ENCODE peak calls at places on chromosomes 7 and 10, in four cellular contexts. R is mesendoderm, K is IMR-90, V is neuronal stem cell. Y is an unnamed sample.
A peak's percentile ranks its signal among the peaks of the same experiment; 100 is the strongest.

GRCh38 chr7:30893357-30893756 is 18.3 kb upstream of the AQP1 start:
- DNase-seq in R (no peak), K (peak; percentile 45), V (no peak), Y (peak; percentile 68)

GRCh38 chr7:34844401-34844800 is 186.4 kb downstream of the NPSR1 start:
- DNase-seq in R (no peak), K (no peak), V (no peak), Y (no peak)

GRCh38 chr10:62072901-62073300 is 171.4 kb downstream of the ARID5B start:
- DNase-seq in R (no peak), K (no peak), V (no peak), Y (peak; percentile 51)

GRCh38 chr10:78149193-78149592 is 115.5 kb downstream of the RPS24 start:
- DNase-seq in R (peak; percentile 86), K (peak; percentile 41), V (no peak), Y (peak; percentile 26)

GRCh38 chr7:16661924-16662323 is 15.9 kb downstream of the BZW2 start:
- DNase-seq in R (no peak), K (no peak), V (no peak), Y (peak; percentile 19)

GRCh38 chr10:24718031-24718855 is 5.4 kb downstream of the ARHGAP21 start:
- DNase-seq in R (no peak), K (peak; percentile 90), V (no peak), Y (peak; percentile 85)

GRCh38 chr7:135208417-135208793 is 2.9 kb downstream of the WDR91 start:
- DNase-seq in R (peak; percentile 25), K (no peak), V (no peak), Y (peak; percentile 9)

GRCh38 chr10:111762114-111762513 is 421.5 kb downstream of the GPAM start:
- DNase-seq in R (peak; percentile 27), K (no peak), V (no peak), Y (no peak)

GRCh38 chr7:14504134-14504533 is 398.4 kb downstream of the DGKB start:
- DNase-seq in R (peak; percentile 3), K (no peak), V (peak; percentile 46), Y (no peak)

GRCh38 chr10:10847313-10847712 is 170.4 kb upstream of the CELF2 start:
- DNase-seq in R (no peak), K (no peak), V (no peak), Y (no peak)

GRCh38 chr7:84060760-84061261 is 133.8 kb downstream of the SEMA3A start:
- DNase-seq in R (no peak), K (peak; percentile 55), V (no peak), Y (peak; percentile 49)

GRCh38 chr10:77328272-77328816 is 309.3 kb downstream of the KCNMA1 start:
- DNase-seq in R (peak; percentile 60), K (peak; percentile 48), V (peak; percentile 64), Y (peak; percentile 46)

GRCh38 chr7:134667899-134668298 is 21.2 kb downstream of the BPGM start:
- DNase-seq in R (no peak), K (no peak), V (no peak), Y (no peak)

GRCh38 chr10:131199646-131200045 is 111.9 kb downstream of the TCERG1L start:
- DNase-seq in R (no peak), K (no peak), V (no peak), Y (no peak)

GRCh38 chr10:122703483-122704448 is 4.1 kb upstream of the C10orf120 start:
- DNase-seq in R (peak; percentile 80), K (peak; percentile 35), V (peak; percentile 46), Y (peak; percentile 37)

GRCh38 chr10:97319671-97320479 is 804 bp downstream of the FRAT1 start:
- DNase-seq in R (peak; percentile 79), K (no peak), V (peak; percentile 54), Y (peak; percentile 56)

GRCh38 chr7:42015413-42015698 is 221.7 kb downstream of the GLI3 start:
- DNase-seq in R (no peak), K (no peak), V (no peak), Y (peak; percentile 25)

GRCh38 chr10:3126741-3127342 is 45.7 kb downstream of the PITRM1 start:
- DNase-seq in R (peak; percentile 14), K (no peak), V (no peak), Y (peak; percentile 14)

GRCh38 chr7:1040790-1041189 is 3.6 kb upstream of the GPR146 start:
- DNase-seq in R (no peak), K (peak; percentile 76), V (no peak), Y (peak; percentile 95)

GRCh38 chr7:136114966-136115762 is 138.0 kb upstream of the MTPN start:
- DNase-seq in R (peak; percentile 83), K (peak; percentile 52), V (peak; percentile 30), Y (peak; percentile 46)

GRCh38 chr10:125060038-125060437 is 100.3 kb downstream of the CTBP2 start:
- DNase-seq in R (no peak), K (peak; percentile 82), V (no peak), Y (peak; percentile 45)

GRCh38 chr10:103442031-103442461 is 10.1 kb downstream of the CALHM2 start:
- DNase-seq in R (no peak), K (peak; percentile 55), V (no peak), Y (peak; percentile 76)

GRCh38 chr7:77570330-77571011 is 33.4 kb downstream of the PTPN12 start:
- DNase-seq in R (peak; percentile 15), K (peak; percentile 69), V (no peak), Y (peak; percentile 80)

GRCh38 chr7:12303507-12303906 is 92.4 kb downstream of the TMEM106B start:
- DNase-seq in R (no peak), K (no peak), V (no peak), Y (no peak)

GRCh38 chr7:55571534-55572377 is 546 bp downstream of the VOPP1 start:
- DNase-seq in R (peak; percentile 61), K (peak; percentile 22), V (peak; percentile 59), Y (peak; percentile 63)

GRCh38 chr7:78218051-78218450 is 419.5 kb downstream of the PHTF2 start:
- DNase-seq in R (no peak), K (peak; percentile 79), V (no peak), Y (peak; percentile 27)

GRCh38 chr10:44395902-44396670 is 11.2 kb upstream of the CXCL12 start:
- DNase-seq in R (no peak), K (no peak), V (no peak), Y (no peak)

GRCh38 chr7:7304705-7305475 is 122.5 kb downstream of the C1GALT1 start:
- DNase-seq in R (no peak), K (no peak), V (no peak), Y (no peak)

GRCh38 chr10:46292573-46293023 is 5.8 kb downstream of the ANTXRL start:
- DNase-seq in R (no peak), K (no peak), V (no peak), Y (no peak)

GRCh38 chr10:27714349-27714748 is 31.3 kb downstream of the MKX start:
- DNase-seq in R (no peak), K (no peak), V (no peak), Y (no peak)

GRCh38 chr7:3034591-3035150 is 9.0 kb downstream of the CARD11 start:
- DNase-seq in R (no peak), K (no peak), V (no peak), Y (no peak)

GRCh38 chr10:30432631-30433285 is 1.2 kb upstream of the MAP3K8 start:
- DNase-seq in R (no peak), K (no peak), V (no peak), Y (no peak)

GRCh38 chr7:76260171-76260703 is 42.2 kb upstream of the HSPB1 start:
- DNase-seq in R (peak; percentile 95), K (no peak), V (peak; percentile 92), Y (peak; percentile 49)
- H3K4me2 ChIP-seq in R (no peak overlapping the region), K (peak overlapping the region; percentile 13), V (peak overlapping the region; percentile 24), Y (peak overlapping the region; percentile 47)

GRCh38 chr10:100391163-100392002 is 44.4 kb downstream of the SCD start:
- DNase-seq in R (no peak), K (no peak), V (no peak), Y (no peak)

GRCh38 chr10:100395626-100396025 is 48.6 kb downstream of the SCD start:
- DNase-seq in R (no peak), K (no peak), V (no peak), Y (no peak)

GRCh38 chr10:100396605-100397004 is 49.6 kb downstream of the SCD start:
- DNase-seq in R (no peak), K (no peak), V (no peak), Y (no peak)

GRCh38 chr10:100392686-100393003 is 45.6 kb downstream of the SCD start:
- DNase-seq in R (no peak), K (no peak), V (no peak), Y (no peak)
- H3K18ac ChIP-seq in R (no peak overlapping the region), K (no peak overlapping the region), V (no peak overlapping the region), Y (no peak overlapping the region)

GRCh38 chr10:84333864-84334451 is 5.6 kb downstream of the CCSER2 start:
- DNase-seq in R (peak; percentile 44), K (peak; percentile 55), V (no peak), Y (no peak)

GRCh38 chr10:84329094-84329611 is 764 bp downstream of the CCSER2 start:
- DNase-seq in R (peak; percentile 68), K (peak; percentile 59), V (peak; percentile 35), Y (peak; percentile 75)

GRCh38 chr10:84328303-84329093 is at the start of gene CCSER2:
- DNase-seq in R (peak; percentile 97), K (peak; percentile 97), V (peak; percentile 92), Y (peak; percentile 94)

GRCh38 chr10:84331091-84331490 is 2.7 kb downstream of the CCSER2 start:
- DNase-seq in R (no peak), K (no peak), V (no peak), Y (no peak)

GRCh38 chr10:84329986-84330651 is 1.7 kb downstream of the CCSER2 start:
- DNase-seq in R (no peak), K (no peak), V (no peak), Y (peak; percentile 52)
- H3K27ac ChIP-seq in R (no peak overlapping the region), K (no peak overlapping the region), V (no peak overlapping the region), Y (no peak overlapping the region)

GRCh38 chr7:39463252-39463651 is 103.0 kb upstream of the YAE1 start:
- DNase-seq in R (no peak), K (no peak), V (no peak), Y (no peak)

GRCh38 chr7:39461263-39461662 is 104.9 kb upstream of the YAE1 start:
- DNase-seq in R (no peak), K (no peak), V (no peak), Y (peak; percentile 77)

GRCh38 chr7:39464350-39465054 is 101.7 kb upstream of the YAE1 start:
- DNase-seq in R (no peak), K (no peak), V (no peak), Y (no peak)

GRCh38 chr7:39468841-39469240 is 97.4 kb upstream of the YAE1 start:
- DNase-seq in R (no peak), K (no peak), V (no peak), Y (no peak)

GRCh38 chr7:39465055-39465929 is 100.9 kb upstream of the YAE1 start:
- DNase-seq in R (peak; percentile 82), K (peak; percentile 63), V (peak; percentile 55), Y (peak; percentile 63)
- H3K4me2 ChIP-seq in R (no peak overlapping the region), K (peak overlapping the region; percentile 12), V (no peak overlapping the region), Y (peak overlapping the region; percentile 21)

DNA sequence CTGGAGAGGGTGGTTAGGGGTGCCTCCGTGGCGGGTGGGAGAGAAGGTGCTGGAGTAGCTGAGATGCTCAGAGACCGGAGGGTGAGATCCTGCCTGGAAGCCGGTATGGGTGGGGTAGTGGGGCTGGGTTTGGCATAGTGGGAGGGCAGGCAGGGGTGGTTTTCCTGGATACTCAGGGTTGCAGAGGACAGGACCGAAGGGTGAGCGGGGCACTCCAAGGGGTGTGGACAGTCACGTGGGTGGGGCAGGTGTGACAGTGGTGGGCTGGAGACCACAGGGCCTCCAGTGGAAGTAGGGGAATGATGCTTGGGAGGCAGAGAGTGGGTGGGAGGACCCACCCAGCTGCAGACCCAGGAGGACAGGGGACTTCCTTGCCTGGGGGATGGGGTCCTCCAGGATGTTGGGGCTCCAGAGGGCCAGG is 1.9 kb downstream of the SCART1 start:
- DNase-seq in R (no peak), K (no peak), V (no peak), Y (no peak)
- H3K18ac ChIP-seq in R (no peak overlapping the region), K (no peak overlapping the region), V (no peak overlapping the region), Y (no peak overlapping the region)

GRCh38 chr7:74379938-74380337 is 73.8 kb upstream of the GTF2IRD1 start:
- DNase-seq in R (no peak), K (no peak), V (no peak), Y (no peak)
- H3K27ac ChIP-seq in R (no peak overlapping the region), K (no peak overlapping the region), V (no peak overlapping the region), Y (no peak overlapping the region)